ENCODE peak calls at places on chromosome 7, in four cellular contexts. G, U, S and T are unnamed samples.

GRCh38 chr7:20033621-20034200 is 183.5 kb downstream of the MACC1 start:
- DNase-seq in G (no peak), U (no peak), S (no peak), T (no peak)

GRCh38 chr7:2008936-2009540 is 223.7 kb downstream of the MAD1L1 start:
- DNase-seq in G (peak; percentile 52), U (no peak), S (no peak), T (no peak)

GRCh38 chr7:85748861-85749260 is 562.0 kb upstream of the SEMA3D start:
- DNase-seq in G (no peak), U (peak; percentile 32), S (no peak), T (no peak)

GRCh38 chr7:36784991-36785940 is 61.0 kb upstream of the AOAH start:
- DNase-seq in G (no peak), U (peak; percentile 65), S (no peak), T (peak; percentile 55)

GRCh38 chr7:142338633-142339501 is 81.0 kb upstream of the PRSS58 start:
- DNase-seq in G (no peak), U (no peak), S (no peak), T (no peak)

GRCh38 chr7:103687981-103688380 is 242.0 kb upstream of the SLC26A5 start:
- DNase-seq in G (no peak), U (no peak), S (no peak), T (no peak)

GRCh38 chr7:116588641-116589594 is 64.1 kb downstream of the CAV1 start:
- DNase-seq in G (no peak), U (no peak), S (peak; percentile 86), T (no peak)

GRCh38 chr7:98051118-98051744 is 55.4 kb upstream of the LMTK2 start:
- DNase-seq in G (no peak), U (peak; percentile 14), S (no peak), T (no peak)

GRCh38 chr7:157358041-157358752 is 21.4 kb downstream of the DNAJB6 start:
- DNase-seq in G (no peak), U (no peak), S (no peak), T (no peak)

GRCh38 chr7:122885583-122886356 is 490 bp downstream of the CADPS2 start:
- DNase-seq in G (peak; percentile 72), U (peak; percentile 43), S (peak; percentile 85), T (peak; percentile 39)
- TF ChIP-seq CTCF in G (no peak), U (peak; percentile 39), S (peak; percentile 39), T (no peak)

GRCh38 chr7:118153551-118154177 is 30.3 kb upstream of the LSM8 start:
- DNase-seq in G (no peak), U (peak; percentile 12), S (peak; percentile 68), T (peak; percentile 12)
- TF ChIP-seq CTCF in G (no peak), U (peak; percentile 61), S (peak; percentile 91), T (peak; percentile 78)

GRCh38 chr7:158992759-158993158 is 136.4 kb downstream of the DYNC2I1 start:
- DNase-seq in G (no peak), U (no peak), S (no peak), T (no peak)
- TF ChIP-seq CTCF in G (no peak), U (no peak), S (no peak), T (no peak)

DNA sequence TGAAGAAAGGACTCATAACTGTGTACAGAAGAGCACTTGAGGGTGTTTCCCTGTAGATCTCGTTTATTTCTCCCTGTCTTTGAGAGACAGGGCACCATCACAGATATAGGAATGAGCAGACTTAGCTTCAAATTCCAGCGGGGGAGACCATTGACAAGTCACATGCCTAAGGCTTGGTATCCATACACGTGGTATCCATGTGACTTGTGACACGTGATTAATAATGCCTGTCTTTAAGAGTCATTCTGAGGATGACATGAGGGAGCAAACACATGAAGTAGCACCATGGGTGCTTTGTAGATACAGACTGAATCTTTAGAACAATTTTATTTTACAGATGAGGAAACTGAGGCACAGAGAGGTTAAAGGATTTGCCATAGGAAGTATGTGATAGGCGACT is 292.3 kb downstream of the POU6F2 start:
- DNase-seq in G (no peak), U (no peak), S (no peak), T (no peak)
- TF ChIP-seq CTCF in G (no peak), U (no peak), S (no peak), T (no peak)

GRCh38 chr7:88358534-88358838 is 51.8 kb upstream of the STEAP4 start:
- DNase-seq in G (no peak), U (no peak), S (no peak), T (no peak)
- TF ChIP-seq CTCF in G (no peak), U (no peak), S (no peak), T (no peak)

DNA sequence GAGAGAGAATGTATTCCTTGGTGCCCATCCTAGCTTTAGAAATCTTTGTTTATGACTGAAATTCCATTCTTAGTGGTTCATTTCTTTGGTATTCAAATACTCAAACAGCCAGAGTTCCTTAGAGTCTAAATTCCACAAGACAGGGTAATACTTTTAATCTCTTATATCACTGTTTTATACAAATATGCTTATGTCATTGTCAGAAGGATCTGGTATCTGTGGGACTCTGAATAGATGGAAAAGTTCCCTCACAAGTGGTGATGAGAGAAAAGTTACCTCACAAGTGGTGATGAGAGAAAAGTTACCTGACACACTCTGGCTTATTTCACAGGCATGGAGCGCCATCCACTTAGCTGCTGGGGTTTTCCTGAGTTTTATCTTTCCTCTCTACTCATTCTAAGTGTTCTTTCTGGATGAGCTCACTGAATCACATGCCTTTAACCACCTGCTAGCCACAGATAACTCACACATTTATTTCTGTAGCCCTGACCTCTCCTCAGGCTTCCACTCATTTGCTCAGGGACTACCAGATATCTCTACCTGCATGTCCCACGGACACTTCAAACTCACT is 784.0 kb downstream of the SUGCT start:
- DNase-seq in G (no peak), U (no peak), S (no peak), T (no peak)
- TF ChIP-seq CTCF in G (no peak), U (no peak), S (no peak), T (no peak)